ENCODE peak calls at places on chromosomes 1 and 21, in ten cellular contexts. O, Y, I, T, V, C, F, K, W and M are unnamed samples.

GRCh38 chr1:203268901-203269653 is 36.2 kb upstream of the BTG2 start:
- DNase-seq in F (peak), C (no peak), W (no peak), I (no peak), O (no peak), T (peak), V (peak), K (no peak), Y (no peak), M (peak)

GRCh38 chr1:205849619-205850355 is at the start of gene PM20D1:
- DNase-seq in I (peak), K (peak), Y (peak), V (peak), T (peak), C (peak), O (peak), W (peak), F (no peak), M (no peak)

GRCh38 chr1:55275976-55276375 is 60.8 kb upstream of the USP24 start:
- DNase-seq in C (no peak), I (no peak), K (no peak), Y (no peak), T (no peak), V (no peak), O (no peak), F (no peak), W (no peak), M (no peak)

GRCh38 chr1:169869426-169869825 is 24.3 kb downstream of the SCYL3 start:
- DNase-seq in F (no peak), I (no peak), C (no peak), K (no peak), W (no peak), O (no peak), Y (no peak), T (no peak), V (no peak), M (no peak)

GRCh38 chr1:89310505-89310904 is 37.8 kb upstream of the GBP5 start:
- DNase-seq in Y (no peak), V (no peak), I (no peak), T (no peak), F (no peak), W (no peak), C (no peak), K (no peak), O (no peak), M (no peak)

GRCh38 chr21:39385299-39386145 is 36.6 kb upstream of the HMGN1 start:
- DNase-seq in V (peak), C (no peak), K (peak), T (peak), F (peak), Y (peak), W (peak), O (peak), I (peak), M (peak)

GRCh38 chr1:184044603-184045376 is 6.7 kb upstream of the TSEN15 start:
- DNase-seq in W (no peak), I (no peak), K (no peak), V (no peak), O (no peak), F (no peak), C (no peak), Y (no peak), T (no peak), M (no peak)

GRCh38 chr1:99004270-99005141 is at the start of gene PLPPR5:
- DNase-seq in W (no peak), F (no peak), C (no peak), K (peak), T (no peak), Y (no peak), V (peak), I (no peak), O (no peak), M (no peak)

GRCh38 chr1:89633103-89633744 is at the start of gene LRRC8C:
- DNase-seq in O (no peak), F (peak), V (peak), T (peak), K (peak), W (no peak), I (peak), Y (peak), C (no peak), M (peak)

GRCh38 chr1:111290104-111290503 is 547 bp upstream of the CHIA start:
- DNase-seq in C (no peak), T (no peak), O (no peak), W (no peak), I (no peak), F (peak), Y (no peak), K (no peak), V (no peak), M (no peak)

GRCh38 chr1:209527993-209528392 is 55.5 kb upstream of the CAMK1G start:
- DNase-seq in Y (no peak), I (no peak), O (peak), K (no peak), C (no peak), T (no peak), W (no peak), V (no peak), F (no peak), M (no peak)

GRCh38 chr1:8679929-8680504 is 137.4 kb downstream of the RERE start:
- DNase-seq in T (no peak), C (no peak), F (no peak), O (no peak), Y (no peak), W (no peak), V (no peak), K (no peak), I (no peak), M (no peak)

GRCh38 chr1:165456861-165457260 is 11.9 kb upstream of the RXRG start:
- DNase-seq in C (no peak), I (no peak), F (peak), O (no peak), K (no peak), Y (no peak), W (no peak), V (no peak), T (peak), M (no peak)

GRCh38 chr21:26388731-26389231 is 184.3 kb downstream of the CYYR1 start:
- DNase-seq in F (no peak), W (peak), Y (no peak), T (no peak), K (no peak), O (peak), C (no peak), I (no peak), V (no peak), M (no peak)

GRCh38 chr21:28207776-28208175 is 784.9 kb downstream of the LTN1 start:
- DNase-seq in I (no peak), V (no peak), F (no peak), Y (no peak), K (no peak), O (no peak), W (no peak), T (no peak), C (no peak), M (no peak)

GRCh38 chr1:87705233-87705632 is 376.6 kb downstream of the LMO4 start:
- DNase-seq in W (no peak), T (no peak), V (no peak), F (no peak), Y (no peak), I (no peak), O (no peak), K (no peak), C (no peak), M (no peak)

GRCh38 chr1:245707941-245708340 is 553.2 kb downstream of the KIF26B start:
- DNase-seq in K (no peak), Y (no peak), F (no peak), C (no peak), I (no peak), V (no peak), O (no peak), W (no peak), T (no peak), M (no peak)

GRCh38 chr1:183218039-183218618 is 32.1 kb downstream of the LAMC2 start:
- DNase-seq in F (peak), V (no peak), Y (no peak), O (no peak), I (no peak), C (no peak), W (no peak), K (no peak), T (peak), M (peak)

GRCh38 chr1:180632326-180633088 is 685 bp downstream of the XPR1 start:
- DNase-seq in I (peak), F (no peak), Y (peak), K (peak), V (peak), O (no peak), W (no peak), C (peak), T (peak), M (no peak)

GRCh38 chr1:13550663-13551062 is 33.0 kb upstream of the PDPN start:
- DNase-seq in C (no peak), O (no peak), I (no peak), K (no peak), Y (no peak), W (no peak), V (no peak), F (no peak), T (no peak), M (no peak)

GRCh38 chr1:109918671-109919070 is 8.0 kb downstream of the CSF1 start:
- DNase-seq in C (no peak), W (no peak), K (no peak), T (no peak), Y (peak), V (no peak), I (no peak), O (no peak), F (no peak), M (no peak)

GRCh38 chr1:2188336-2188735 is 6.2 kb downstream of the FAAP20 start:
- DNase-seq in K (no peak), C (no peak), W (no peak), V (no peak), O (no peak), T (no peak), I (no peak), Y (no peak), F (no peak), M (no peak)

GRCh38 chr21:42195378-42196031 is 23.4 kb upstream of the ABCG1 start:
- DNase-seq in V (no peak), W (no peak), K (no peak), O (peak), F (no peak), T (no peak), I (no peak), Y (no peak), C (no peak), M (no peak)